ENCODE peak calls at places on chromosomes 5 and 9, in ten cellular contexts. S, Z, U, W, T, X, Q, D, G and C are unnamed samples.

GRCh38 chr9:101093620-101094019 is 65.1 kb downstream of the PLPPR1 start:
- DNase-seq in D (no peak), S (no peak), G (no peak), T (no peak), X (peak; percentile 7), Q (no peak), W (peak; percentile 68), Z (no peak), U (no peak), C (no peak)

GRCh38 chr5:139763584-139764249 is 31.9 kb upstream of the PSD2 start:
- DNase-seq in W (no peak), U (no peak), G (no peak), D (no peak), Q (no peak), Z (no peak), T (no peak), X (no peak), S (no peak), C (no peak)

GRCh38 chr5:88172847-88173758 is 95.5 kb downstream of the TMEM161B start:
- DNase-seq in G (no peak), W (no peak), Z (peak; percentile 34), U (no peak), D (no peak), S (no peak), Q (no peak), T (no peak), X (peak; percentile 11), C (peak; percentile 28)

GRCh38 chr5:8770431-8770830 is 775.4 kb downstream of the SEMA5A start:
- DNase-seq in U (no peak), S (no peak), D (no peak), Z (no peak), T (no peak), W (peak; percentile 40), X (peak; percentile 33), Q (no peak), G (no peak), C (no peak)

GRCh38 chr5:157548513-157549282 is 26.9 kb downstream of the ADAM19 start:
- DNase-seq in S (no peak), G (no peak), W (peak; percentile 63), D (no peak), U (no peak), T (no peak), Q (no peak), Z (no peak), X (peak; percentile 94), C (no peak)

GRCh38 chr5:116575635-116576042 is 1.0 kb upstream of the SEMA6A start:
- DNase-seq in X (no peak), D (peak; percentile 17), Z (no peak), T (no peak), U (no peak), G (peak; percentile 59), Q (no peak), S (no peak), W (peak; percentile 79), C (no peak)

GRCh38 chr5:143362828-143363227 is 40.7 kb downstream of the NR3C1 start:
- DNase-seq in S (no peak), G (no peak), Z (no peak), T (no peak), W (no peak), X (no peak), U (no peak), Q (no peak), D (no peak), C (no peak)

GRCh38 chr5:126531543-126532120 is 63.4 kb downstream of the ALDH7A1 start:
- DNase-seq in T (no peak), Z (no peak), X (no peak), U (no peak), W (no peak), D (no peak), Q (no peak), G (no peak), S (no peak), C (no peak)

GRCh38 chr5:14165375-14166091 is 22.4 kb downstream of the TRIO start:
- DNase-seq in Z (peak; percentile 27), D (no peak), X (peak; percentile 87), U (no peak), W (peak; percentile 83), S (no peak), Q (no peak), T (no peak), G (no peak), C (no peak)

GRCh38 chr5:157198277-157199058 is 17.8 kb downstream of the ITK start:
- DNase-seq in W (no peak), X (no peak), D (no peak), G (peak; percentile 82), S (no peak), Z (no peak), Q (peak; percentile 66), T (no peak), U (no peak), C (no peak)

GRCh38 chr9:105171589-105171988 is 72.9 kb upstream of the SLC44A1 start:
- DNase-seq in S (no peak), X (no peak), W (no peak), Z (no peak), D (no peak), G (no peak), U (no peak), T (no peak), Q (no peak), C (no peak)